ENCODE peak calls at places on chromosomes 12 and 14, in five cellular contexts. X, E, D, P and H are unnamed samples.

GRCh38 chr12:70243510-70244331 is 488 bp downstream of the CNOT2 start:
- DNase-seq in X (peak; percentile 69), E (peak; percentile 42), D (no peak), P (peak; percentile 50), H (peak; percentile 86)

GRCh38 chr14:52473557-52473956 is 78.7 kb downstream of the TXNDC16 start:
- DNase-seq in X (no peak), E (no peak), D (peak; percentile 14), P (no peak), H (no peak)

GRCh38 chr14:75306917-75307699 is 28.5 kb downstream of the FOS start:
- DNase-seq in X (no peak), E (peak; percentile 54), D (no peak), P (no peak), H (no peak)

GRCh38 chr12:95547522-95548055 is 3.7 kb downstream of the USP44 start:
- DNase-seq in X (no peak), E (no peak), D (no peak), P (no peak), H (no peak)

GRCh38 chr12:58888131-58888783 is 32.0 kb downstream of the LRIG3 start:
- DNase-seq in X (peak; percentile 46), E (no peak), D (peak; percentile 91), P (no peak), H (peak; percentile 56)

GRCh38 chr12:9379023-9379742 is 171.0 kb upstream of the PZP start:
- DNase-seq in X (no peak), E (no peak), D (no peak), P (no peak), H (no peak)

GRCh38 chr12:132490481-132491348 is 764 bp downstream of the FBRSL1 start:
- DNase-seq in X (no peak), E (no peak), D (no peak), P (peak; percentile 67), H (peak; percentile 38)

GRCh38 chr12:68428211-68428610 is 96.0 kb upstream of the MDM1 start:
- DNase-seq in X (no peak), E (no peak), D (no peak), P (no peak), H (no peak)

GRCh38 chr12:123258593-123258992 is 13.1 kb downstream of the CDK2AP1 start:
- DNase-seq in X (no peak), E (no peak), D (no peak), P (no peak), H (no peak)

GRCh38 chr12:57632369-57632897 is 568 bp downstream of the B4GALNT1 start:
- DNase-seq in X (no peak), E (no peak), D (no peak), P (no peak), H (no peak)

GRCh38 chr12:11746024-11746771 is 96.7 kb downstream of the ETV6 start:
- DNase-seq in X (no peak), E (no peak), D (peak; percentile 42), P (peak; percentile 51), H (no peak)

GRCh38 chr14:56027916-56028637 is 90.1 kb upstream of the PELI2 start:
- DNase-seq in X (no peak), E (no peak), D (no peak), P (no peak), H (no peak)

GRCh38 chr12:75759842-75760260 is 248.4 kb upstream of the KRR1 start:
- DNase-seq in X (no peak), E (no peak), D (no peak), P (peak; percentile 17), H (no peak)

GRCh38 chr12:32087301-32087700 is 19.3 kb upstream of the BICD1 start:
- DNase-seq in X (no peak), E (no peak), D (no peak), P (no peak), H (no peak)

GRCh38 chr12:1104088-1104800 is 113.2 kb downstream of the ERC1 start:
- DNase-seq in X (no peak), E (no peak), D (no peak), P (no peak), H (no peak)

GRCh38 chr12:84730561-84731162 is 181.9 kb downstream of the SLC6A15 start:
- DNase-seq in X (no peak), E (no peak), D (no peak), P (no peak), H (no peak)

GRCh38 chr12:52010152-52010622 is 3.4 kb downstream of the TAMALIN start:
- DNase-seq in X (peak; percentile 85), E (peak; percentile 20), D (no peak), P (no peak), H (peak; percentile 91)

GRCh38 chr14:73775339-73776193 is 61.4 kb upstream of the PNMA1 start:
- DNase-seq in X (no peak), E (no peak), D (no peak), P (no peak), H (no peak)

GRCh38 chr12:122366685-122367475 is 55.6 kb downstream of the CLIP1 start:
- DNase-seq in X (no peak), E (no peak), D (peak; percentile 91), P (peak; percentile 52), H (peak; percentile 30)

GRCh38 chr12:128316078-128316477 is 49.1 kb downstream of the TMEM132C start:
- DNase-seq in X (no peak), E (no peak), D (no peak), P (no peak), H (no peak)

GRCh38 chr14:79598339-79598738 is 613.0 kb downstream of the DIO2 start:
- DNase-seq in X (no peak), E (no peak), D (no peak), P (no peak), H (no peak)

GRCh38 chr14:70907996-70908917 is 998 bp downstream of the PCNX1 start:
- DNase-seq in X (peak; percentile 58), E (peak; percentile 36), D (peak; percentile 23), P (peak; percentile 24), H (peak; percentile 83)

GRCh38 chr12:117100851-117101673 is 1.8 kb upstream of the TESC start:
- DNase-seq in X (no peak), E (no peak), D (no peak), P (no peak), H (no peak)

GRCh38 chr12:89836026-89836425 is 127.4 kb upstream of the ATP2B1 start:
- DNase-seq in X (no peak), E (no peak), D (no peak), P (no peak), H (no peak)

GRCh38 chr14:71799831-71800230 is 132.4 kb upstream of the RGS6 start:
- DNase-seq in X (no peak), E (no peak), D (no peak), P (no peak), H (no peak)

GRCh38 chr12:52166672-52167071 is 25.1 kb downstream of the KRT80 start:
- DNase-seq in X (no peak), E (no peak), D (no peak), P (no peak), H (no peak)

GRCh38 chr14:22391908-22392307 is 197.1 kb downstream of the DAD1 start:
- DNase-seq in X (peak; percentile 34), E (peak; percentile 78), D (no peak), P (peak; percentile 8), H (peak; percentile 71)

GRCh38 chr12:14950421-14950820 is 11.0 kb downstream of the ARHGDIB start:
- DNase-seq in X (no peak), E (no peak), D (no peak), P (no peak), H (no peak)

GRCh38 chr14:54450535-54450934 is 9.4 kb upstream of the CNIH1 start:
- DNase-seq in X (no peak), E (no peak), D (no peak), P (no peak), H (no peak)

GRCh38 chr12:64666054-64666914 is 56.0 kb downstream of the RASSF3 start:
- DNase-seq in X (no peak), E (no peak), D (no peak), P (no peak), H (no peak)

GRCh38 chr12:110577717-110578521 is 5.2 kb downstream of the PPTC7 start:
- DNase-seq in X (no peak), E (no peak), D (no peak), P (no peak), H (no peak)

GRCh38 chr12:27190761-27191160 is 53.3 kb upstream of the STK38L start:
- DNase-seq in X (no peak), E (no peak), D (no peak), P (no peak), H (no peak)

GRCh38 chr12:105954891-105955607 is 183.7 kb downstream of the NUAK1 start:
- DNase-seq in X (no peak), E (no peak), D (no peak), P (no peak), H (no peak)

GRCh38 chr14:96852823-96853422 is 55.7 kb downstream of the VRK1 start:
- DNase-seq in X (no peak), E (no peak), D (no peak), P (no peak), H (no peak)

GRCh38 chr14:69652942-69653680 is 41.7 kb downstream of the SUSD6 start:
- DNase-seq in X (no peak), E (no peak), D (no peak), P (no peak), H (no peak)

GRCh38 chr12:51976376-51977160 is 25.1 kb downstream of the ACVR1B start:
- DNase-seq in X (no peak), E (no peak), D (peak; percentile 86), P (no peak), H (no peak)

GRCh38 chr12:3171195-3171591 is 94.0 kb downstream of the TSPAN9 start:
- DNase-seq in X (no peak), E (no peak), D (no peak), P (no peak), H (no peak)